ENCODE peak calls at places on chromosome 20, in seven cellular contexts. L, Y, S, G, X, C and P are unnamed samples.
A peak's percentile ranks its signal among the peaks of the same experiment; 100 is the strongest.

GRCh38 chr20:53865905-53866786 is 204.2 kb downstream of the BCAS1 start:
- DNase-seq in L (peak; percentile 70), Y (peak; percentile 17), S (no peak), G (peak; percentile 54), X (peak; percentile 72), C (no peak), P (no peak)

GRCh38 chr20:6863798-6864201 is 96.3 kb downstream of the BMP2 start:
- DNase-seq in L (no peak), Y (peak; percentile 24), S (no peak), G (no peak), X (no peak), C (no peak), P (no peak)

GRCh38 chr20:58981564-58982364 is 708 bp downstream of the NELFCD start:
- DNase-seq in L (no peak), Y (peak; percentile 55), S (no peak), G (peak; percentile 34), X (peak; percentile 26), C (no peak), P (no peak)

GRCh38 chr20:63734946-63735858 is 1.3 kb upstream of the LIME1 start:
- DNase-seq in L (no peak), Y (no peak), S (no peak), G (no peak), X (no peak), C (no peak), P (no peak)

GRCh38 chr20:40942775-40943174 is 85.8 kb upstream of the TOP1 start:
- DNase-seq in L (no peak), Y (no peak), S (no peak), G (no peak), X (no peak), C (no peak), P (no peak)

GRCh38 chr20:25574411-25574810 is 10.9 kb downstream of the NINL start:
- DNase-seq in L (no peak), Y (peak; percentile 17), S (no peak), G (peak; percentile 58), X (no peak), C (no peak), P (no peak)

GRCh38 chr20:40592891-40593290 is 96.1 kb downstream of the MAFB start:
- DNase-seq in L (no peak), Y (no peak), S (no peak), G (no peak), X (no peak), C (no peak), P (no peak)

GRCh38 chr20:2387180-2387577 is 6.5 kb downstream of the TGM6 start:
- DNase-seq in L (no peak), Y (peak; percentile 97), S (no peak), G (peak; percentile 76), X (no peak), C (peak; percentile 16), P (no peak)

GRCh38 chr20:25327521-25328235 is 63.0 kb downstream of the ABHD12 start:
- DNase-seq in L (no peak), Y (no peak), S (no peak), G (no peak), X (no peak), C (no peak), P (no peak)

GRCh38 chr20:2692886-2693285 is 306 bp downstream of the EBF4 start:
- DNase-seq in L (no peak), Y (no peak), S (no peak), G (no peak), X (no peak), C (no peak), P (no peak)

GRCh38 chr20:52054123-52054522 is 137.5 kb downstream of the ZFP64 start:
- DNase-seq in L (no peak), Y (no peak), S (no peak), G (no peak), X (no peak), C (no peak), P (no peak)

GRCh38 chr20:6381887-6382286 is 259.1 kb upstream of the FERMT1 start:
- DNase-seq in L (no peak), Y (no peak), S (no peak), G (peak; percentile 54), X (peak; percentile 14), C (no peak), P (no peak)

GRCh38 chr20:16020971-16021370 is 552.3 kb downstream of the KIF16B start:
- DNase-seq in L (no peak), Y (no peak), S (no peak), G (peak; percentile 38), X (no peak), C (no peak), P (no peak)

GRCh38 chr20:34475979-34476736 is 40.1 kb upstream of the DYNLRB1 start:
- DNase-seq in L (no peak), Y (peak; percentile 82), S (peak; percentile 4), G (peak; percentile 44), X (no peak), C (peak; percentile 8), P (no peak)

GRCh38 chr20:57714409-57715267 is 4.8 kb upstream of the PMEPA1 start:
- DNase-seq in L (peak; percentile 18), Y (no peak), S (no peak), G (no peak), X (peak; percentile 21), C (no peak), P (no peak)

GRCh38 chr20:48933017-48933766 is 11.7 kb downstream of the ARFGEF2 start:
- DNase-seq in L (no peak), Y (no peak), S (no peak), G (no peak), X (no peak), C (no peak), P (no peak)

GRCh38 chr20:35669681-35670080 is 5.0 kb upstream of the CPNE1 start:
- DNase-seq in L (no peak), Y (no peak), S (no peak), G (no peak), X (no peak), C (no peak), P (no peak)

GRCh38 chr20:11978496-11978895 is 60.8 kb downstream of the BTBD3 start:
- DNase-seq in L (no peak), Y (no peak), S (no peak), G (no peak), X (no peak), C (no peak), P (no peak)

GRCh38 chr20:51378171-51378928 is 164.2 kb downstream of the NFATC2 start:
- DNase-seq in L (no peak), Y (peak; percentile 2), S (no peak), G (peak; percentile 69), X (no peak), C (peak; percentile 6), P (no peak)

GRCh38 chr20:54067606-54068174 is 2.7 kb downstream of the BCAS1 start:
- DNase-seq in L (no peak), Y (no peak), S (no peak), G (no peak), X (peak; percentile 99), C (no peak), P (no peak)

GRCh38 chr20:47789081-47789998 is 4.1 kb upstream of the SULF2 start:
- DNase-seq in L (no peak), Y (no peak), S (no peak), G (no peak), X (no peak), C (no peak), P (no peak)

GRCh38 chr20:63496404-63497120 is 2.3 kb downstream of the EEF1A2 start:
- DNase-seq in L (no peak), Y (no peak), S (no peak), G (no peak), X (no peak), C (no peak), P (no peak)

GRCh38 chr20:41049451-41049850 is 20.8 kb downstream of the TOP1 start:
- DNase-seq in L (no peak), Y (no peak), S (no peak), G (no peak), X (no peak), C (no peak), P (no peak)

GRCh38 chr20:57389695-57390603 is 1.2 kb upstream of the RBM38 start:
- DNase-seq in L (no peak), Y (no peak), S (peak; percentile 59), G (no peak), X (no peak), C (peak; percentile 52), P (no peak)

GRCh38 chr20:31962741-31963140 is 5.2 kb upstream of the XKR7 start:
- DNase-seq in L (no peak), Y (no peak), S (no peak), G (no peak), X (no peak), C (no peak), P (no peak)

GRCh38 chr20:16476032-16476431 is 97.2 kb downstream of the KIF16B start:
- DNase-seq in L (no peak), Y (peak; percentile 82), S (no peak), G (peak; percentile 73), X (peak; percentile 46), C (no peak), P (no peak)

GRCh38 chr20:53608071-53608455 is 14.4 kb upstream of the ZNF217 start:
- DNase-seq in L (no peak), Y (no peak), S (no peak), G (no peak), X (no peak), C (no peak), P (no peak)

GRCh38 chr20:47377122-47377722 is 20.7 kb upstream of the ZMYND8 start:
- DNase-seq in L (no peak), Y (no peak), S (no peak), G (peak; percentile 46), X (no peak), C (no peak), P (no peak)

GRCh38 chr20:38203337-38204003 is 38.4 kb upstream of the TGM2 start:
- DNase-seq in L (no peak), Y (no peak), S (no peak), G (no peak), X (no peak), C (no peak), P (no peak)

GRCh38 chr20:51784299-51784698 is 16.1 kb upstream of the ATP9A start:
- DNase-seq in L (no peak), Y (no peak), S (no peak), G (no peak), X (no peak), C (no peak), P (no peak)

GRCh38 chr20:40513010-40513409 is 176.0 kb downstream of the MAFB start:
- DNase-seq in L (no peak), Y (no peak), S (no peak), G (no peak), X (no peak), C (no peak), P (no peak)